ENCODE peak calls at places on chromosomes 1 and 21, in eight cellular contexts. M, P, Y, G, H, T, S and L are unnamed samples.

GRCh38 chr1:223819730-223820514 is 25.8 kb downstream of the TP53BP2 start:
- DNase-seq in P (no peak), M (no peak), Y (no peak), G (no peak), H (no peak), S (no peak), T (peak; percentile 24), L (peak; percentile 44)

GRCh38 chr1:111190931-111191451 is 9.5 kb downstream of the DENND2D start:
- DNase-seq in Y (peak; percentile 44), P (no peak), G (no peak), T (no peak), H (no peak), M (no peak), S (no peak), L (no peak)

GRCh38 chr1:16013220-16013907 is 4.5 kb downstream of the HSPB7 start:
- DNase-seq in S (peak; percentile 63), G (peak; percentile 57), Y (peak; percentile 86), P (peak; percentile 93), T (peak; percentile 49), M (peak; percentile 92), H (peak; percentile 76), L (peak; percentile 64)

GRCh38 chr1:86137458-86137857 is 19.1 kb downstream of the COL24A1 start:
- DNase-seq in H (no peak), T (peak; percentile 93), S (no peak), P (no peak), Y (no peak), G (no peak), M (no peak), L (peak; percentile 35)

GRCh38 chr1:164588388-164589341 is 29.7 kb downstream of the PBX1 start:
- DNase-seq in P (peak; percentile 93), Y (peak; percentile 69), S (peak; percentile 50), G (no peak), M (peak; percentile 92), T (no peak), H (no peak), L (no peak)

GRCh38 chr1:59429651-59430050 is 132.8 kb downstream of the FGGY start:
- DNase-seq in M (no peak), G (no peak), T (no peak), Y (no peak), S (no peak), P (no peak), H (no peak), L (no peak)

GRCh38 chr1:18529714-18530113 is 49.0 kb downstream of the KLHDC7A start:
- DNase-seq in T (no peak), G (no peak), H (no peak), S (no peak), Y (no peak), P (no peak), M (no peak), L (no peak)

GRCh38 chr1:41102208-41102607 is 80.7 kb upstream of the SLFNL1 start:
- DNase-seq in Y (peak; percentile 88), G (peak; percentile 22), T (peak; percentile 93), P (peak; percentile 97), M (peak; percentile 96), S (peak; percentile 85), H (peak; percentile 89), L (peak; percentile 90)

GRCh38 chr1:116853680-116854191 is 56.0 kb upstream of the PTGFRN start:
- DNase-seq in G (peak; percentile 84), M (no peak), T (peak; percentile 75), Y (no peak), S (peak; percentile 75), H (peak; percentile 35), P (no peak), L (peak; percentile 68)

GRCh38 chr1:63317007-63317813 is 5.2 kb upstream of the FOXD3 start:
- DNase-seq in Y (peak; percentile 62), T (no peak), M (no peak), P (peak; percentile 80), H (peak; percentile 85), S (peak; percentile 81), G (peak; percentile 66), L (peak; percentile 65)

GRCh38 chr21:41777934-41778815 is 11.3 kb upstream of the RIPK4 start:
- DNase-seq in M (peak; percentile 96), S (peak; percentile 94), Y (peak; percentile 86), T (peak; percentile 80), G (peak; percentile 67), H (peak; percentile 94), P (peak; percentile 94), L (peak; percentile 94)

GRCh38 chr1:13556224-13556764 is 27.3 kb upstream of the PDPN start:
- DNase-seq in T (no peak), P (no peak), M (no peak), H (no peak), G (no peak), S (no peak), Y (no peak), L (no peak)

GRCh38 chr1:19647643-19648042 is 3.5 kb downstream of the NBL1 start:
- DNase-seq in T (no peak), G (no peak), Y (no peak), H (no peak), S (peak; percentile 68), P (no peak), M (no peak), L (no peak)

GRCh38 chr1:19648239-19648638 is 4.1 kb downstream of the NBL1 start:
- DNase-seq in M (no peak), Y (no peak), P (no peak), T (no peak), S (no peak), H (no peak), G (no peak), L (no peak)

GRCh38 chr1:19650416-19651140 is 6.5 kb downstream of the NBL1 start:
- DNase-seq in P (no peak), M (no peak), Y (no peak), S (no peak), T (no peak), G (no peak), H (no peak), L (no peak)

GRCh38 chr1:19646771-19647319 is 2.7 kb downstream of the NBL1 start:
- DNase-seq in G (no peak), Y (no peak), S (no peak), M (no peak), P (no peak), H (no peak), T (no peak), L (no peak)

DNA sequence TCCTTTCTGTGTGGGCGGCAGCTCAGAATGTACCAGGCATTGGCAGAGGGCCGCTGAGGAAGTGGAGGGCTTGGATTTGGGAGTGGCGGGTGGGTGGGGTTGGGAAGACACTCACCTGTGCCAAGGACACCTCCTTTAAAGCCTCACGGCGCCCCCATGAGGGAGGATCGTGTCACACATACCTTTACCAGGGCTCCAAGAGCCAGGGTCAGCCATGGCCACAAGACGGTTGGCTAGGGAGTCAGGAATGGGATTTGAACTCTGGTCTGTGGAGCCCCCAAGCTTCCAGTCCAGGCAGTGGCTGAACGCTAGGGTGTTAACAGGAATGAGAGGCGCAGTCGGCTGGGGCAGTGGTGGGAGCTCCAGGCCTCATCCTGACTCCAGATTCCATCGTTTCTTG is 4.6 kb downstream of the NBL1 start:
- DNase-seq in H (no peak), M (no peak), T (no peak), G (no peak), S (peak; percentile 90), P (no peak), Y (peak; percentile 31), L (peak; percentile 89)
- TF ChIP-seq CTCF in H (no peak), M (no peak), T (peak; percentile 76), G (peak; percentile 35), S (peak; percentile 32), P (peak; percentile 19), Y (no peak), L (peak; percentile 40)

GRCh38 chr1:8239306-8240023 is 78.4 kb upstream of the SLC45A1 start:
- DNase-seq in P (peak; percentile 76), G (no peak), H (peak; percentile 34), M (no peak), Y (no peak), S (peak; percentile 80), T (no peak), L (no peak)
- TF ChIP-seq CTCF in P (no peak), G (no peak), H (no peak), M (no peak), Y (no peak), S (no peak), T (peak; percentile 3), L (no peak)

DNA sequence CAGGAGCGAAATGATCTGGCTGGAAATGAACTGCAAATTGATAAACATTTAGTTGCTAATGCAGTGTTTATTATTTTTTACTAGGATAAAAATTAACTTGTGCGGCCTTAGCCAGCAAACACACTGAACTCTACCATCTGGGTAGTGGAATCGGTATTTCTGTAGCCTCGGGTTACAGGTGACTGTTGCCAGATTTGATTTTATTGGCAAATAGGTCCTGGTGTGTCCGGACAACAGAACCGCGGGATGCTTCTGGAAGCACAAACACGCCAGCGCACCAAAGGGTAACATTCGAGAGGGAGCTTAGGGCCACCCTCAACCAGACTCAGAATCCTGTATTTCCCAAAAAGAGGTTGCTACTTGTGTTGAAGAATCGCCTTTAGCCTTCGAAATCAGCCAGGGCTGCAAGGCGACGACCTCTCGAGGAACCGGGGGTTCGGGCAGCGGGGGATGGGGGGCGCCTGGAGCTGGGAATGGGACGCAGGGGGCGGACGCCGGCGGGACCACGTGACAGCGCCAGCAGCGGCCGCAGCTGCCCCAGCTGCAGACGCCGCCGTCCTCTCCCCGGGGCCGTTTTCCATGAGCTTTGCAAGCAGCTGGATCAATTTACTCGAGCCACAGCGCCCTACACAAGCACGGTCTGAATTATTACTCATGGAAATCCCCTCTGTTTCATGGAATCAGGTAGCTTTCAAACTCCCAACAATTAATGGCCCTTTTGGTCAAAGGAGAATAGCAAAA is 158.8 kb downstream of the TOMM20 start:
- DNase-seq in T (peak; percentile 56), M (no peak), G (no peak), Y (peak; percentile 67), H (peak; percentile 63), S (peak; percentile 68), P (peak; percentile 86), L (no peak)
- TF ChIP-seq CTCF in T (no peak), M (no peak), G (no peak), Y (no peak), H (no peak), S (no peak), P (no peak), L (no peak)

DNA sequence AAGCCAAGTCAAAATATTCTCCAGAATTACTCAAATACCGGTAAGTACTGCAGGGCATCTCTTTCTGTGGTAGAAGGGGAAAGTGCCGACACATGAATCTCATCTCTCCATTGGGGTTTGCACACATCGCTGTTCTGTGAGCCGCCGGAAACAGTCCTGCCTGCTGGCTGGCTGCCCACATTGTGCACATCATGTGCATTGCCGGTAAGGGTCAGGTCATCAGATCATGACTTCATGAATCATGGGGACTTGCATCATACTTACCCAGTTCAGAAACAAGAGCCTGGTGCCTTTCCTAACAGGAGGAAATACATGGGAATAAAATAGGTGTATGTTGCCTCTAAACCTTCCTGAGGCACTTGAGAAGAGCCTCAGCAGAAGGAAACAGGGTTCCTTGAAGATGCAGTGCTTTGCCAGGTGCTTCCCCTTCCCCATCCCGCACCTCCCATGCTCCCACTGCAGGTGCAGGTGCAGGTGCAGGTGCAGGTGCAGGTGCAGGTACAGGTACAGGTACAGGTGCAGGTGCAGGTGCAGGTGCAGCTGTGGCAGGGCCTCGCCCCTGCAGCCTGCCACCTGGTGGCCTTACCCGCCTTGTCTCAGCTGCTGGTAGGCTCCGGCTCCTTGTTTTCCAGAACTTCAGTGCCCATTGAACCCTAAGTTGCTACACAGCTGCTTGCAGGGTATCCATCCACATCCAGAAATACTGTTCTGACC is 26.5 kb downstream of the GPR137B start:
- DNase-seq in S (peak; percentile 42), G (peak; percentile 56), H (peak; percentile 52), T (no peak), Y (peak; percentile 63), P (peak; percentile 79), M (no peak), L (peak; percentile 99)
- TF ChIP-seq CTCF in S (peak; percentile 27), G (no peak), H (peak; percentile 21), T (no peak), Y (no peak), P (no peak), M (no peak), L (peak; percentile 25)